ENCODE peak calls at places on chromosomes 7 and 10, in seven cellular contexts. One of them, this sample, is unnamed. For H3K9me2 and H3K4me1, the result is how much of the 10 kb centered on the place peaks cover.

GRCh38 chr7:129741743-129742213 is 130.3 kb downstream of the NRF1 start:
- DNase-seq in GM23248: no peak
- DNase-seq in MM.1S: peak
- DNase-seq in PC-9: no peak
- DNase-seq in HCT116: no peak
- DNase-seq in GM23338: peak
- DNase-seq in PC-3: peak
- DNase-seq in this sample: peak

GRCh38 chr10:6786579-6787031 is 206.5 kb upstream of the PRKCQ start:
- DNase-seq in GM23248: peak
- DNase-seq in MM.1S: no peak
- DNase-seq in PC-9: no peak
- DNase-seq in HCT116: no peak
- DNase-seq in GM23338: no peak
- DNase-seq in PC-3: no peak
- DNase-seq in this sample: peak

GRCh38 chr7:69430502-69431145 is 167.7 kb upstream of the AUTS2 start:
- DNase-seq in GM23248: peak
- DNase-seq in MM.1S: no peak
- DNase-seq in PC-9: no peak
- DNase-seq in HCT116: no peak
- DNase-seq in GM23338: peak
- DNase-seq in PC-3: no peak
- DNase-seq in this sample: peak

GRCh38 chr10:121310151-121310711 is 288.0 kb downstream of the FGFR2 start:
- DNase-seq in GM23248: no peak
- DNase-seq in MM.1S: peak
- DNase-seq in PC-9: no peak
- DNase-seq in HCT116: no peak
- DNase-seq in GM23338: peak
- DNase-seq in PC-3: no peak
- DNase-seq in this sample: no peak

GRCh38 chr7:76296743-76297740 is 5.4 kb upstream of the HSPB1 start:
- DNase-seq in GM23248: peak
- DNase-seq in MM.1S: no peak
- DNase-seq in PC-9: peak
- DNase-seq in HCT116: no peak
- DNase-seq in GM23338: no peak
- DNase-seq in PC-3: peak
- DNase-seq in this sample: peak

GRCh38 chr10:79081353-79082034 is 12.7 kb downstream of the ZMIZ1 start:
- DNase-seq in GM23248: peak
- DNase-seq in MM.1S: no peak
- DNase-seq in PC-9: peak
- DNase-seq in HCT116: no peak
- DNase-seq in GM23338: no peak
- DNase-seq in PC-3: peak
- DNase-seq in this sample: peak

GRCh38 chr7:54888067-54888735 is 129.2 kb upstream of the SEC61G start:
- DNase-seq in GM23248: peak
- DNase-seq in MM.1S: no peak
- DNase-seq in PC-9: no peak
- DNase-seq in HCT116: no peak
- DNase-seq in GM23338: peak
- DNase-seq in PC-3: no peak
- DNase-seq in this sample: no peak

GRCh38 chr7:77878500-77878899 is 79.9 kb downstream of the PHTF2 start:
- DNase-seq in GM23248: no peak
- DNase-seq in MM.1S: no peak
- DNase-seq in PC-9: no peak
- DNase-seq in HCT116: no peak
- DNase-seq in GM23338: no peak
- DNase-seq in PC-3: no peak
- DNase-seq in this sample: no peak

GRCh38 chr10:71797533-71798307 is 24.4 kb upstream of the VSIR start:
- DNase-seq in GM23248: no peak
- DNase-seq in MM.1S: no peak
- DNase-seq in PC-9: no peak
- DNase-seq in HCT116: no peak
- DNase-seq in GM23338: no peak
- DNase-seq in PC-3: no peak
- DNase-seq in this sample: no peak

GRCh38 chr10:130956251-130956650 is 355.3 kb downstream of the TCERG1L start:
- DNase-seq in GM23248: no peak
- DNase-seq in MM.1S: no peak
- DNase-seq in PC-9: no peak
- DNase-seq in HCT116: no peak
- DNase-seq in GM23338: peak
- DNase-seq in PC-3: no peak
- DNase-seq in this sample: no peak
- H3K9me2 ChIP-seq in GM23248: under half
- H3K9me2 ChIP-seq in MM.1S: under half
- H3K9me2 ChIP-seq in PC-9: under half
- H3K9me2 ChIP-seq in HCT116: under half
- H3K9me2 ChIP-seq in GM23338: under half
- H3K9me2 ChIP-seq in PC-3: under half
- H3K9me2 ChIP-seq in this sample: under half

GRCh38 chr10:124162774-124163354 is 69.5 kb upstream of the CHST15 start:
- DNase-seq in GM23248: no peak
- DNase-seq in MM.1S: no peak
- DNase-seq in PC-9: no peak
- DNase-seq in HCT116: no peak
- DNase-seq in GM23338: no peak
- DNase-seq in PC-3: no peak
- DNase-seq in this sample: no peak

GRCh38 chr10:124162136-124162535 is 68.7 kb upstream of the CHST15 start:
- DNase-seq in GM23248: no peak
- DNase-seq in MM.1S: no peak
- DNase-seq in PC-9: no peak
- DNase-seq in HCT116: no peak
- DNase-seq in GM23338: no peak
- DNase-seq in PC-3: no peak
- DNase-seq in this sample: no peak

GRCh38 chr10:124158592-124158991 is 65.2 kb upstream of the CHST15 start:
- DNase-seq in GM23248: no peak
- DNase-seq in MM.1S: peak
- DNase-seq in PC-9: no peak
- DNase-seq in HCT116: no peak
- DNase-seq in GM23338: no peak
- DNase-seq in PC-3: no peak
- DNase-seq in this sample: no peak

GRCh38 chr10:124161212-124162000 is 68.0 kb upstream of the CHST15 start:
- DNase-seq in GM23248: no peak
- DNase-seq in MM.1S: no peak
- DNase-seq in PC-9: no peak
- DNase-seq in HCT116: no peak
- DNase-seq in GM23338: no peak
- DNase-seq in PC-3: no peak
- DNase-seq in this sample: no peak

DNA sequence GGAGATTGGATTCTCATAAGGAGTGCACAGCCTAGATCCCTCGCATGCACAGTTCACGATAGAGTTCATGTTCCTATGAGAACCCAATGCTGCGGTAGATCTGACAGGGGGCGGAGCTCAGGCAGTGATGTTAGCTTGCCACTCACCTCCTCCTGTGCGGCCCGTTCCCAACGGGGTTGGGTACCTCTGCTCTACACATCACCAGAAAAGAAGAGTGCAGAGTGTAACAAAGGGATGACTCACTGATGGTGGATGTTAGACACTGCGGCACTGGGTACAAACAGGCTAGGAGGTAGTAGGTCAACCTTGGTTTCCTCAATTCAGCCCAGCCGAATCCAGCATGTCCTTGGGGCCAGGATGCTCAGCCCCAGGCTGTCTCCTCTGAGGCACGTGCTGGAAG is 66.8 kb upstream of the CHST15 start:
- DNase-seq in GM23248: no peak
- DNase-seq in MM.1S: no peak
- DNase-seq in PC-9: no peak
- DNase-seq in HCT116: no peak
- DNase-seq in GM23338: no peak
- DNase-seq in PC-3: no peak
- DNase-seq in this sample: no peak
- H3K4me1 ChIP-seq in GM23248: under half
- H3K4me1 ChIP-seq in MM.1S: under half
- H3K4me1 ChIP-seq in PC-9: under half
- H3K4me1 ChIP-seq in HCT116: under half
- H3K4me1 ChIP-seq in GM23338: under half
- H3K4me1 ChIP-seq in PC-3: under half
- H3K4me1 ChIP-seq in this sample: under half

GRCh38 chr7:93992423-93993110 is 11.6 kb downstream of the BET1 start:
- DNase-seq in GM23248: no peak
- DNase-seq in MM.1S: peak
- DNase-seq in PC-9: no peak
- DNase-seq in HCT116: no peak
- DNase-seq in GM23338: no peak
- DNase-seq in PC-3: no peak
- DNase-seq in this sample: no peak

GRCh38 chr7:94003446-94004023 is 620 bp downstream of the BET1 start:
- DNase-seq in GM23248: peak
- DNase-seq in MM.1S: no peak
- DNase-seq in PC-9: peak
- DNase-seq in HCT116: no peak
- DNase-seq in GM23338: peak
- DNase-seq in PC-3: peak
- DNase-seq in this sample: peak

GRCh38 chr7:94001396-94001795 is 2.8 kb downstream of the BET1 start:
- DNase-seq in GM23248: peak
- DNase-seq in MM.1S: no peak
- DNase-seq in PC-9: no peak
- DNase-seq in HCT116: no peak
- DNase-seq in GM23338: no peak
- DNase-seq in PC-3: peak
- DNase-seq in this sample: no peak

GRCh38 chr7:93997868-93998267 is 6.3 kb downstream of the BET1 start:
- DNase-seq in GM23248: no peak
- DNase-seq in MM.1S: no peak
- DNase-seq in PC-9: no peak
- DNase-seq in HCT116: no peak
- DNase-seq in GM23338: no peak
- DNase-seq in PC-3: no peak
- DNase-seq in this sample: no peak
- TF ChIP-seq EZH2 in GM23248: no peak
- TF ChIP-seq EZH2 in MM.1S: no peak
- TF ChIP-seq EZH2 in PC-9: no peak
- TF ChIP-seq EZH2 in HCT116: no peak
- TF ChIP-seq EZH2 in GM23338: no peak
- TF ChIP-seq EZH2 in PC-3: no peak
- TF ChIP-seq EZH2 in this sample: no peak

DNA sequence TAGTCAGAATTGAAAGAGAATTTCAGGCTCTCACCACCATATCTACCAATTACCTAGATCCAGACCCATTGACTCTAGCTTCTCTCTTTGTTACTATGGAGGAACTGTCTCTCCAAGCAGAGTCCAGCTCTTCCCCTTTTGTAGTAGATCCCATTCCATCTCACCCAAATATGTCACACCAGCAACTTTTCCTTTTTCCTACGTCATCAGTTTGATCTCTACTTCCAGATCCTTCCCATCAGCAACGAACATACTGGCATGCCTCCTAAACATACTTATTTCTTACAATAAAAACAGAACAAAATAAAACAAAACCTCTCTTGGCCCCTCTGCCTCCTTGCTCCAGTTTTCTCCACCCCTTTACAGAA is 5.9 kb upstream of the CALU start:
- DNase-seq in GM23248: no peak
- DNase-seq in MM.1S: no peak
- DNase-seq in PC-9: no peak
- DNase-seq in HCT116: no peak
- DNase-seq in GM23338: no peak
- DNase-seq in PC-3: no peak
- DNase-seq in this sample: no peak
- H3K9me2 ChIP-seq in GM23248: under half
- H3K9me2 ChIP-seq in MM.1S: under half
- H3K9me2 ChIP-seq in PC-9: under half
- H3K9me2 ChIP-seq in HCT116: under half
- H3K9me2 ChIP-seq in GM23338: under half
- H3K9me2 ChIP-seq in PC-3: under half
- H3K9me2 ChIP-seq in this sample: under half

This sample was measured in hepatocyte.